ENCODE peak calls at places on chromosomes 11 and 22, in four cellular contexts. M, K, T and D are unnamed samples.

GRCh38 chr11:120280566-120281160 is 40.7 kb downstream of the POU2F3 start:
- DNase-seq in M (no peak), K (peak; percentile 51), T (peak; percentile 30), D (no peak)

GRCh38 chr22:44736581-44737413 is 15.6 kb upstream of the ARHGAP8 start:
- DNase-seq in M (no peak), K (no peak), T (no peak), D (no peak)

GRCh38 chr11:106176817-106177216 is 99.4 kb downstream of the AASDHPPT start:
- DNase-seq in M (no peak), K (no peak), T (no peak), D (no peak)

GRCh38 chr11:112610996-112611795 is 350.0 kb upstream of the NCAM1 start:
- DNase-seq in M (no peak), K (no peak), T (no peak), D (no peak)

GRCh38 chr11:11171854-11172253 is 181.2 kb downstream of the CSNK2A3 start:
- DNase-seq in M (peak; percentile 61), K (no peak), T (no peak), D (no peak)

GRCh38 chr11:116932182-116932581 is 94.8 kb upstream of the APOA1 start:
- DNase-seq in M (no peak), K (no peak), T (no peak), D (no peak)

GRCh38 chr11:83815736-83816135 is 529.6 kb upstream of the CCDC90B start:
- DNase-seq in M (no peak), K (no peak), T (no peak), D (no peak)

GRCh38 chr11:123798513-123799252 is 7.5 kb downstream of the OR6M1 start:
- DNase-seq in M (no peak), K (no peak), T (no peak), D (no peak)

GRCh38 chr22:19117111-19117512 is 5.1 kb downstream of the DGCR2 start:
- DNase-seq in M (no peak), K (no peak), T (no peak), D (no peak)

GRCh38 chr11:111379500-111380136 is 543 bp upstream of the POU2AF1 start:
- DNase-seq in M (no peak), K (no peak), T (no peak), D (no peak)

GRCh38 chr11:110329441-110329840 is 33.0 kb upstream of the RDX start:
- DNase-seq in M (no peak), K (no peak), T (no peak), D (no peak)

GRCh38 chr22:39504071-39504470 is 2.0 kb downstream of the MIEF1 start:
- DNase-seq in M (no peak), K (no peak), T (no peak), D (no peak)

DNA sequence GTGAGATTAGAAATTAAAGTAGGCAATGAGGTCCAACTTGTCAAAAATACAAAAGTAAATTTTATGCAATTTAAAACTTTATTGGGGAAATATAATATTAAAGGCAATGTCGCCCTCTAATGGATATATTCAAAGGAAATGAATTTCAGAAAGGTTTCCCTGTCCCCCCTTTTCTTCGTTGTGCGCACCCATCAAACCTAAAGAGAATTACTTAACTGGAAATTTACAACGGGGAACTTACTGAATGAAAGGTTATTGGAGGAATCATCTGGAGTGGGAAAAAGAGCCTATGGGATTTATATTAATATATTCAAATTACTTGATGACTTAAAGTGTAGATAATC is 1.7 kb upstream of the ABTB2 start:
- DNase-seq in M (no peak), K (no peak), T (peak; percentile 35), D (no peak)
- TF ChIP-seq CTCF in M (no peak), K (no peak), T (no peak), D (peak; percentile 10)

GRCh38 chr11:67118059-67118766 is 850 bp upstream of the KDM2A start:
- DNase-seq in M (no peak), K (no peak), T (no peak), D (peak; percentile 64)
- TF ChIP-seq CREB1 in M (no peak), K (no peak), T (no peak), D (no peak)

GRCh38 chr11:58625826-58626460 is 3.5 kb downstream of the CNTF start:
- DNase-seq in M (no peak), K (no peak), T (no peak), D (no peak)
- TF ChIP-seq ETV6 in M (no peak), K (no peak), T (no peak), D (no peak)

GRCh38 chr11:17642370-17642769 is 77.0 kb upstream of the MYOD1 start:
- DNase-seq in M (no peak), K (no peak), T (no peak), D (no peak)
- TF ChIP-seq CTCF in M (no peak), K (no peak), T (no peak), D (no peak)

GRCh38 chr11:6240691-6241285 is 1.9 kb downstream of the CNGA4 start:
- DNase-seq in M (no peak), K (no peak), T (no peak), D (no peak)

GRCh38 chr11:6237271-6237670 is 1.6 kb upstream of the CNGA4 start:
- DNase-seq in M (no peak), K (no peak), T (no peak), D (no peak)

GRCh38 chr11:6240139-6240538 is 1.2 kb downstream of the CNGA4 start:
- DNase-seq in M (no peak), K (no peak), T (no peak), D (no peak)

GRCh38 chr11:6237903-6238302 is 986 bp upstream of the CNGA4 start:
- DNase-seq in M (no peak), K (no peak), T (no peak), D (no peak)

DNA sequence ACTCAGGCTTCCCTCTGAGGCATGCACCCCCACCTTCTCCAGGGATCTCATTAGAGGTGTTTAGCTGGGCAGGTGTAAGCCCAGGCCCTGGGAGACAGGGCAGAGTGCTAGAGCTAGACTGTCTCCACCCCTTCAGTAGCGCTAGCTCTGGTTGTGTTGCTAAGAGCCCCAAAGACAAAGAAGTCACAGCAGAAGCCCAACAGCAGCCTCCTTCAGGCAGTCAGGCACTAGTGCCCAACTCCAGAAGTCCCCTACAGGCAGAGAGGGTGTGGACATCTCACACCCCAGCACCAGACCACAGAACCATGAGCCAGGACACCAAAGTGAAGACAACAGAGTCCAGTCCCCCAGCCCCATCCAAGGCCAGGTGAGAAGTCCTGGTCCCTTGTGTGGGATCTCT is at the start of gene CNGA4:
- DNase-seq in M (no peak), K (no peak), T (no peak), D (no peak)
- TF ChIP-seq CREB1 in M (no peak), K (no peak), T (no peak), D (no peak)

GRCh38 chr22:24244144-24244787 is 616 bp downstream of the GGT5 start:
- DNase-seq in M (no peak), K (no peak), T (peak; percentile 1), D (no peak)
- TF ChIP-seq ETV6 in M (no peak), K (no peak), T (no peak), D (no peak)

DNA sequence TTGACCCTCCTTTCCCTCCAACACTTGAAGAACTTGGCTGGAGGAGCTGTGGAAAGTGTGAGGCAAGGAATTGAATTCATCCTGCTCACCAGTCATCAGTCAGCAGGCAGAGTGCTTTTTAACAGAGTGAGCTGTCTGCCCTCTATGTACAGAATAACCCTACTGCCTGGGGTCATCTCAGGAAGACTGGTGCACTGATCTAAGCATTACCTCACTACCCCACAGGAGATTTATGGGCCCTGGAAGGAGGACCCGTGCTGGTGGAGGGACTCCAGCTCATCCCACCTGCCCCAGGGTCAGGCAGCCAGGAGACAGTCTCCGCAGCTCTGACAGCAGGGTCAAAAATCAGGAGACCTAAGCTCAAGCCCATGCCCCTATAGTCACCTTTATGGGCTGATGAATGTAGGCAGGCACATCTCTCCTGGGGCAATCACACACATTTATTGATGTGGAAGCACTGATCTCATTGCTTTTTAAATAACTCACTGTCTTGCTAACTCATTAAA is 270.8 kb upstream of the SESN3 start:
- DNase-seq in M (no peak), K (no peak), T (no peak), D (no peak)
- TF ChIP-seq CTCF in M (no peak), K (no peak), T (no peak), D (no peak)

DNA sequence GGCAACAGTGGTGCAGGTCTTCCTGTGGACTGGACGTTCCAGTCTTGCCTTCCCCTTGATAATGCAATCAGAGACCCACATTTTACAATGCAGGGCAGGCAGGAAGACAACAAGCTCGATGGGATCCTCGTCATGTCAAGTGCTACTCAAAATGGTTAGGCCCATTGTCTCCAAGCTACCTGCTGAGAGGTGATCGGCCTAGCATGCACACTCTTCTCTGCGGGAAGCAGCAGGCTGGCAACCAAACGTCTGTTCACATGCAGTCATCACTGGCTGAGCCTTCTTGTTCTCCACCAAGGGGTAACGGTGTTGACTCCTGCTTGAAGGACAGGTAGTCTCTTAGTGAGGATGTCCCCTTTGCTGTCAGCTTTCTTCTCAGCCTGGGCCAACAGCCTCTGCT is 25.5 kb upstream of the CD82 start:
- DNase-seq in M (no peak), K (no peak), T (no peak), D (no peak)
- TF ChIP-seq CREB1 in M (no peak), K (no peak), T (no peak), D (no peak)

DNA sequence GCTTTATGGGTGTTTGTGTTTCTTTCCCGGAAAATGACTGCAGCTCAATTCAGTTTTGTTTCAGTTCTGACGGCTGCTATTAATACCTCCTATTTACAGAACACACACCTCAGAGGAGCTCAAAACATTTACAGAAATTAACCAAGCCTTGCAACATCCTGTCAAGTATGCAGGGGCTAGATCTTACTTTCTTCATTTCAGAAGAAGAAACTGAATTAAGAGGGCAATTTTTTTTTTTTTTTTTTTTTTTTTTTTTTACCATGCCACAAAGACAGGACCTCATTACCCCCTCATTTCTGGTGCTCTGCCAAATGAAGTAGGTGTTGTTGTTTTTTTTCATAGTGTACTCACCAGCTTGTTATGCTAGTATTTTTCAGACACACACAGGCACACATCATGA is 50.0 kb upstream of the BLID start:
- DNase-seq in M (no peak), K (no peak), T (no peak), D (no peak)
- TF ChIP-seq ETV6 in M (no peak), K (no peak), T (no peak), D (no peak)